ENCODE peak calls at places on chromosomes 5 and 9, in four cellular contexts. One of them, this sample, is unnamed.

GRCh38 chr9:20848490-20848889 is 164.4 kb downstream of the FOCAD start:
- DNase-seq in RWPE1: no peak
- DNase-seq in GM06990: no peak
- DNase-seq in glutamatergic neuron: no peak
- DNase-seq in this sample: no peak

GRCh38 chr5:92952243-92952642 is 628.8 kb downstream of the NR2F1-AS1 start:
- DNase-seq in RWPE1: no peak
- DNase-seq in GM06990: no peak
- DNase-seq in glutamatergic neuron: no peak
- DNase-seq in this sample: no peak

GRCh38 chr9:131734781-131735180 is 5.1 kb downstream of the RAPGEF1 start:
- DNase-seq in RWPE1: no peak
- DNase-seq in GM06990: no peak
- DNase-seq in glutamatergic neuron: no peak
- DNase-seq in this sample: no peak

GRCh38 chr5:154513669-154514084 is 35.6 kb upstream of the HAND1 start:
- DNase-seq in RWPE1: no peak
- DNase-seq in GM06990: no peak
- DNase-seq in glutamatergic neuron: no peak
- DNase-seq in this sample: no peak

GRCh38 chr5:132483101-132483500 is 7.5 kb downstream of the IRF1 start:
- DNase-seq in RWPE1: no peak
- DNase-seq in GM06990: no peak
- DNase-seq in glutamatergic neuron: no peak
- DNase-seq in this sample: no peak

GRCh38 chr9:35856206-35856605 is 14.0 kb downstream of the OR13J1 start:
- DNase-seq in RWPE1: no peak
- DNase-seq in GM06990: no peak
- DNase-seq in glutamatergic neuron: no peak
- DNase-seq in this sample: no peak

GRCh38 chr5:109681763-109682162 is 8.0 kb upstream of the MAN2A1 start:
- DNase-seq in RWPE1: peak
- DNase-seq in GM06990: no peak
- DNase-seq in glutamatergic neuron: no peak
- DNase-seq in this sample: no peak

GRCh38 chr5:97968346-97968745 is 785.3 kb upstream of the RIOK2 start:
- DNase-seq in RWPE1: no peak
- DNase-seq in GM06990: no peak
- DNase-seq in glutamatergic neuron: no peak
- DNase-seq in this sample: no peak

GRCh38 chr9:88826651-88827245 is 164.5 kb upstream of the S1PR3 start:
- DNase-seq in RWPE1: no peak
- DNase-seq in GM06990: no peak
- DNase-seq in glutamatergic neuron: no peak
- DNase-seq in this sample: no peak

GRCh38 chr9:125411171-125411756 is 149.6 kb downstream of the GAPVD1 start:
- DNase-seq in RWPE1: no peak
- DNase-seq in GM06990: no peak
- DNase-seq in glutamatergic neuron: no peak
- DNase-seq in this sample: no peak

GRCh38 chr9:125125523-125125922 is 17.8 kb downstream of the SCAI start:
- DNase-seq in RWPE1: no peak
- DNase-seq in GM06990: no peak
- DNase-seq in glutamatergic neuron: no peak
- DNase-seq in this sample: no peak

GRCh38 chr9:36298566-36298965 is 40.3 kb upstream of the GNE start:
- DNase-seq in RWPE1: peak
- DNase-seq in GM06990: no peak
- DNase-seq in glutamatergic neuron: no peak
- DNase-seq in this sample: no peak

GRCh38 chr5:176391479-176391878 is 2.9 kb downstream of the HIGD2A start:
- DNase-seq in RWPE1: no peak
- DNase-seq in GM06990: no peak
- DNase-seq in glutamatergic neuron: no peak
- DNase-seq in this sample: no peak

GRCh38 chr5:144144956-144145751 is 25.3 kb downstream of the YIPF5 start:
- DNase-seq in RWPE1: no peak
- DNase-seq in GM06990: no peak
- DNase-seq in glutamatergic neuron: no peak
- DNase-seq in this sample: no peak

GRCh38 chr5:109589983-109590382 is 99.7 kb upstream of the MAN2A1 start:
- DNase-seq in RWPE1: no peak
- DNase-seq in GM06990: no peak
- DNase-seq in glutamatergic neuron: no peak
- DNase-seq in this sample: peak

GRCh38 chr9:15306068-15306756 is 804 bp downstream of the TTC39B start:
- DNase-seq in RWPE1: peak
- DNase-seq in GM06990: peak
- DNase-seq in glutamatergic neuron: peak
- DNase-seq in this sample: peak

GRCh38 chr5:147303976-147304375 is 69.2 kb downstream of the STK32A start:
- DNase-seq in RWPE1: peak
- DNase-seq in GM06990: no peak
- DNase-seq in glutamatergic neuron: no peak
- DNase-seq in this sample: no peak

GRCh38 chr9:37931586-37931985 is 27.7 kb upstream of the SLC25A51 start:
- DNase-seq in RWPE1: no peak
- DNase-seq in GM06990: no peak
- DNase-seq in glutamatergic neuron: no peak
- DNase-seq in this sample: no peak

GRCh38 chr5:65141487-65141886 is 340.2 kb downstream of the ADAMTS6 start:
- DNase-seq in RWPE1: no peak
- DNase-seq in GM06990: no peak
- DNase-seq in glutamatergic neuron: no peak
- DNase-seq in this sample: no peak

GRCh38 chr5:78221964-78222451 is 72.5 kb downstream of the AP3B1 start:
- DNase-seq in RWPE1: no peak
- DNase-seq in GM06990: peak
- DNase-seq in glutamatergic neuron: no peak
- DNase-seq in this sample: peak

GRCh38 chr5:10198021-10198420 is 51.7 kb downstream of the ATPSCKMT start:
- DNase-seq in RWPE1: no peak
- DNase-seq in GM06990: no peak
- DNase-seq in glutamatergic neuron: no peak
- DNase-seq in this sample: no peak

GRCh38 chr9:468766-469496 is 254.3 kb downstream of the DOCK8 start:
- DNase-seq in RWPE1: no peak
- DNase-seq in GM06990: no peak
- DNase-seq in glutamatergic neuron: no peak
- DNase-seq in this sample: peak

GRCh38 chr5:157877821-157878220 is 18.9 kb upstream of the CLINT1 start:
- DNase-seq in RWPE1: no peak
- DNase-seq in GM06990: no peak
- DNase-seq in glutamatergic neuron: no peak
- DNase-seq in this sample: no peak

GRCh38 chr5:55037816-55038379 is 13.8 kb downstream of the GZMK start:
- DNase-seq in RWPE1: no peak
- DNase-seq in GM06990: no peak
- DNase-seq in glutamatergic neuron: no peak
- DNase-seq in this sample: no peak

GRCh38 chr5:142675211-142675599 is 10.7 kb downstream of the FGF1 start:
- DNase-seq in RWPE1: no peak
- DNase-seq in GM06990: no peak
- DNase-seq in glutamatergic neuron: no peak
- DNase-seq in this sample: no peak

GRCh38 chr9:89519393-89519805 is 21.5 kb upstream of the SEMA4D start:
- DNase-seq in RWPE1: peak
- DNase-seq in GM06990: no peak
- DNase-seq in glutamatergic neuron: no peak
- DNase-seq in this sample: no peak

GRCh38 chr9:98707158-98708102 is 1.3 kb downstream of the GABBR2 start:
- DNase-seq in RWPE1: peak
- DNase-seq in GM06990: peak
- DNase-seq in glutamatergic neuron: peak
- DNase-seq in this sample: peak

GRCh38 chr9:115522928-115523327 is 405.0 kb upstream of the TNC start:
- DNase-seq in RWPE1: no peak
- DNase-seq in GM06990: no peak
- DNase-seq in glutamatergic neuron: no peak
- DNase-seq in this sample: no peak

GRCh38 chr5:44603496-44604272 is 205.1 kb upstream of the MRPS30 start:
- DNase-seq in RWPE1: no peak
- DNase-seq in GM06990: no peak
- DNase-seq in glutamatergic neuron: peak
- DNase-seq in this sample: no peak
- TF ChIP-seq CTCF in RWPE1: no peak
- TF ChIP-seq CTCF in GM06990: no peak
- TF ChIP-seq CTCF in glutamatergic neuron: no peak
- TF ChIP-seq CTCF in this sample: peak

DNA sequence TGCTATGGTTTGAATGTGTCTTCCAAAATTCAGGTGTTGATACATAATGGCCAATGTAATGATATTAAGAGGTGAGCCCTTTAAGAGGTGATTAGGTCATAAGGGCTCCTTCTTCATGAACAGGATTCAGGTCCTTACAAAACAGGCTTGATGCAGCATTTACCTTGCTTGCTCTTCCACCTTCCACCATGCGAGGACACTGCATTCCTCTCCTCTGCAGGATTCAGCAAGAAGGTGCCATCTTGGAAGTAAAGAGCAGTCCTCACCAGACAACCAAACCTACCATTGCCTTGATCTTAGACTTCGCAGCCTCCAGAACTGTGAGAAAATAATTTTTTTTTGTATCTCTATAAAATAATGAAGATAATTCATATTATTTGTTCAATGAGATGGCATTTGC is 314.0 kb upstream of the SMARCA2 start:
- DNase-seq in RWPE1: no peak
- DNase-seq in GM06990: no peak
- DNase-seq in glutamatergic neuron: no peak
- DNase-seq in this sample: no peak
- TF ChIP-seq CTCF in RWPE1: no peak
- TF ChIP-seq CTCF in GM06990: peak
- TF ChIP-seq CTCF in glutamatergic neuron: no peak
- TF ChIP-seq CTCF in this sample: no peak

GRCh38 chr5:141478321-141478945 is 2.7 kb downstream of the PCDHGC3 start:
- DNase-seq in RWPE1: peak
- DNase-seq in GM06990: no peak
- DNase-seq in glutamatergic neuron: no peak
- DNase-seq in this sample: no peak
- TF ChIP-seq CTCF in RWPE1: no peak
- TF ChIP-seq CTCF in GM06990: peak
- TF ChIP-seq CTCF in glutamatergic neuron: no peak
- TF ChIP-seq CTCF in this sample: no peak

DNA sequence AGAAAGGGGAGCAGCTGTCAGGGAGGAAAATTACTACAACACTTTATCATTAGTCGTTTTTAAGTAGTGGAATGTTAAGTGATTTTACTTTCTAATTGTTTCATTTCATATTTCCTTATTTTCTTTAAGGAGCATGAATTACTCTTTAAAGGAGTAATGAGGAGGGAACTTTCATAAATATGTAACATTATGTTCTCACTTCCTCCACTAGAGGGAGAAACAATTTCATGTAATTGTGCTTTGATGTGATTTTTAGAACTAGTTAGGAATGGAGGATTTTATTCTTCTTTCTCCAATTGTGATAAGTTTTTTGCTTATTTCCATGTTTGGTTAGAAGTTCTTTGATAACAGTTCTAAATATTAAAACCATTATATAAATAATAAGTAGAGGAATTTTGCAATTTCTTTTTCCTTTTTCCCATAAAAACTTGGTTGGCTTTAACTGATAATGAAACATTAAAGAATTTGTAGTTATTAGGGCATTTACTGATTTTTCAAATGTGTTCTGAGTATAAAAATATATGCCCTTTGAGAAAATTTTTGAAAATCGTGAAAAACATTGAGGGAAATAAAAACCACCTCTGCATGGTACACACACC is 25.6 kb downstream of the CEP78 start:
- DNase-seq in RWPE1: peak
- DNase-seq in GM06990: no peak
- DNase-seq in glutamatergic neuron: no peak
- DNase-seq in this sample: peak
- TF ChIP-seq CTCF in RWPE1: peak
- TF ChIP-seq CTCF in GM06990: peak
- TF ChIP-seq CTCF in glutamatergic neuron: peak
- TF ChIP-seq CTCF in this sample: peak